ENCODE peak calls at places on chromosomes 1 and 21, in seven cellular contexts. O is A549, D is HL-60, C is breast epithelium, J is cardiac muscle cell, H is Peyer's patch, F is mucosa of descending colon. B is an unnamed sample.

GRCh38 chr1:117173711-117174110 is 37.0 kb downstream of the VTCN1 start:
- DNase-seq in O (no peak), D (no peak), C (no peak), J (no peak), H (no peak), F (no peak), B (no peak)

GRCh38 chr1:77796695-77797405 is 17.4 kb downstream of the MIGA1 start:
- DNase-seq in O (no peak), D (no peak), C (no peak), J (no peak), H (no peak), F (no peak), B (no peak)

GRCh38 chr1:86207323-86207722 is 50.8 kb upstream of the COL24A1 start:
- DNase-seq in O (no peak), D (no peak), C (no peak), J (peak; percentile 92), H (no peak), F (no peak), B (peak; percentile 59)

GRCh38 chr1:174693085-174693484 is 245.3 kb downstream of the GPR52 start:
- DNase-seq in O (no peak), D (no peak), C (no peak), J (peak; percentile 2), H (no peak), F (no peak), B (no peak)

GRCh38 chr1:38547346-38547745 is 312.2 kb downstream of the RRAGC start:
- DNase-seq in O (no peak), D (no peak), C (no peak), J (no peak), H (no peak), F (no peak), B (no peak)

GRCh38 chr1:9181990-9182783 is 52.4 kb upstream of the H6PD start:
- DNase-seq in O (no peak), D (no peak), C (no peak), J (peak; percentile 64), H (no peak), F (peak; percentile 68), B (no peak)

GRCh38 chr1:94248956-94249688 is 11.7 kb upstream of the ARHGAP29 start:
- DNase-seq in O (no peak), D (no peak), C (no peak), J (no peak), H (no peak), F (no peak), B (no peak)

GRCh38 chr1:91527781-91528180 is 27.1 kb downstream of the CDC7 start:
- DNase-seq in O (no peak), D (no peak), C (no peak), J (no peak), H (no peak), F (no peak), B (no peak)

GRCh38 chr21:44275041-44275440 is 10.6 kb upstream of the AIRE start:
- DNase-seq in O (no peak), D (no peak), C (no peak), J (no peak), H (no peak), F (no peak), B (no peak)

GRCh38 chr1:36989260-36989659 is 45.1 kb downstream of the GRIK3 start:
- DNase-seq in O (no peak), D (no peak), C (no peak), J (no peak), H (no peak), F (no peak), B (no peak)

GRCh38 chr1:96096138-96097011 is 625.2 kb upstream of the PTBP2 start:
- DNase-seq in O (no peak), D (no peak), C (no peak), J (no peak), H (no peak), F (no peak), B (no peak)

GRCh38 chr1:208248254-208248935 is 4.2 kb upstream of the PLXNA2 start:
- DNase-seq in O (no peak), D (no peak), C (no peak), J (no peak), H (no peak), F (no peak), B (no peak)

GRCh38 chr1:13583592-13583963 is at the start of gene PDPN:
- DNase-seq in O (no peak), D (no peak), C (no peak), J (peak; percentile 54), H (no peak), F (peak; percentile 33), B (no peak)

GRCh38 chr1:180229483-180230415 is at the start of gene LHX4:
- DNase-seq in O (peak; percentile 85), D (no peak), C (no peak), J (peak; percentile 38), H (no peak), F (peak; percentile 50), B (no peak)

GRCh38 chr1:30188329-30188728 is 535.1 kb downstream of the MATN1 start:
- DNase-seq in O (no peak), D (no peak), C (no peak), J (no peak), H (no peak), F (no peak), B (no peak)

GRCh38 chr1:208475951-208476824 is 232.0 kb upstream of the PLXNA2 start:
- DNase-seq in O (no peak), D (no peak), C (no peak), J (peak; percentile 9), H (no peak), F (no peak), B (no peak)

GRCh38 chr1:200962631-200963030 is 60.9 kb downstream of the KIF21B start:
- DNase-seq in O (no peak), D (no peak), C (no peak), J (no peak), H (no peak), F (no peak), B (no peak)

GRCh38 chr1:34844252-34844634 is 15.3 kb downstream of the SMIM12 start:
- DNase-seq in O (no peak), D (no peak), C (no peak), J (no peak), H (no peak), F (no peak), B (no peak)

GRCh38 chr1:39799770-39800470 is 11.3 kb upstream of the BMP8B start:
- DNase-seq in O (peak; percentile 65), D (no peak), C (no peak), J (peak; percentile 65), H (peak; percentile 72), F (peak; percentile 86), B (peak; percentile 86)

GRCh38 chr1:39805385-39805784 is 16.7 kb upstream of the BMP8B start:
- DNase-seq in O (no peak), D (no peak), C (no peak), J (no peak), H (no peak), F (no peak), B (no peak)

GRCh38 chr1:39800471-39800835 is 11.8 kb upstream of the BMP8B start:
- DNase-seq in O (no peak), D (peak; percentile 84), C (no peak), J (no peak), H (no peak), F (no peak), B (no peak)

GRCh38 chr1:39802496-39803260 is 14.0 kb upstream of the BMP8B start:
- DNase-seq in O (no peak), D (no peak), C (no peak), J (no peak), H (no peak), F (no peak), B (no peak)
- TF ChIP-seq CTCF in O (no peak), D (no peak), C (no peak), J (no peak), H (no peak), F (no peak), B (no peak)

GRCh38 chr1:12473596-12474329 is 144.2 kb downstream of the DHRS3 start:
- DNase-seq in O (no peak), D (no peak), C (no peak), J (no peak), H (no peak), F (no peak), B (no peak)

GRCh38 chr1:12469990-12470389 is 148.0 kb downstream of the DHRS3 start:
- DNase-seq in O (no peak), D (no peak), C (no peak), J (no peak), H (no peak), F (no peak), B (no peak)

GRCh38 chr1:12472798-12473551 is 145.0 kb downstream of the DHRS3 start:
- DNase-seq in O (no peak), D (no peak), C (no peak), J (no peak), H (peak; percentile 72), F (no peak), B (no peak)

GRCh38 chr1:12469493-12469892 is 148.5 kb downstream of the DHRS3 start:
- DNase-seq in O (no peak), D (no peak), C (no peak), J (no peak), H (no peak), F (no peak), B (no peak)

DNA sequence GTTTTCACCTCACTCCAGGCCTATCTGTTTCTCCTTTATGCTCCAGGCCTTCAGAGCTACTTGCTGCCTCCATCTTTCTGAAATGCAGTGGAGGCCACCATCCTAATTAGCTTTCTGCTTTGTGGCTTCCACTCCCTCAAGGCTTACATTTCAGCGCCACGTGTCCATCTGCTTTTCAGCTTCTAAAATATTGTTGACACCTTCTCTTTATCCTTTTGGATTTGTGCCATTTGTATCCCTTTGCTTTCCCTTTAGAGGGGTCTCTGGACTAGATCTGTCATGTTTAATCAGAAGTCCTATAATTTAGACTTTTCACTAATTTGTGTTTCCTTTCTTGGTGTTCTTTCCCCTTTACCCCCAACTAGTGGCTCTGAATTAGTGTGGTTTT is 145.6 kb downstream of the DHRS3 start:
- DNase-seq in O (no peak), D (no peak), C (no peak), J (no peak), H (no peak), F (no peak), B (no peak)
- H3K4me3 ChIP-seq in O (no peak overlapping the region), D (no peak overlapping the region), C (no peak overlapping the region), J (no peak overlapping the region), H (no peak overlapping the region), F (no peak overlapping the region), B (no peak overlapping the region)

GRCh38 chr21:41972511-41973205 is 18.8 kb upstream of the C2CD2 start:
- DNase-seq in O (no peak), D (no peak), C (peak; percentile 46), J (no peak), H (no peak), F (no peak), B (no peak)

GRCh38 chr21:41975391-41976272 is 21.8 kb upstream of the C2CD2 start:
- DNase-seq in O (no peak), D (no peak), C (no peak), J (no peak), H (no peak), F (no peak), B (no peak)

GRCh38 chr21:41974752-41975053 is 20.9 kb upstream of the C2CD2 start:
- DNase-seq in O (no peak), D (no peak), C (no peak), J (no peak), H (no peak), F (no peak), B (no peak)

GRCh38 chr21:41973427-41973831 is 19.6 kb upstream of the C2CD2 start:
- DNase-seq in O (no peak), D (no peak), C (no peak), J (no peak), H (no peak), F (peak; percentile 83), B (no peak)

GRCh38 chr21:41973861-41974751 is 20.3 kb upstream of the C2CD2 start:
- DNase-seq in O (no peak), D (peak; percentile 55), C (no peak), J (peak; percentile 19), H (no peak), F (no peak), B (no peak)
- TF ChIP-seq CTCF in O (no peak), D (no peak), C (no peak), J (peak; percentile 13), H (no peak), F (no peak), B (no peak)

GRCh38 chr1:218513248-218513647 is 168.1 kb downstream of the TGFB2 start:
- DNase-seq in O (no peak), D (no peak), C (no peak), J (no peak), H (no peak), F (no peak), B (no peak)
- H3K4me3 ChIP-seq in O (no peak overlapping the region), D (no peak overlapping the region), C (no peak overlapping the region), J (no peak overlapping the region), H (no peak overlapping the region), F (no peak overlapping the region), B (no peak overlapping the region)